ENCODE peak calls at places on chromosomes 2 and 18, in eight cellular contexts. One of them, this sample, is unnamed.
A peak's percentile ranks its signal among the peaks of the same experiment; 100 is the strongest.

GRCh38 chr2:17429130-17429529 is 89.1 kb downstream of the RAD51AP2 start:
- DNase-seq in testis: no peak
- DNase-seq in PC-3: no peak
- DNase-seq in brain microvascular endothelial cell: peak; percentile 39
- DNase-seq in neural progenitor cell: no peak
- DNase-seq in ovary: no peak
- DNase-seq in tibial nerve: no peak
- DNase-seq in HCT116: no peak
- DNase-seq in this sample: no peak

GRCh38 chr2:150806336-150806735 is 318.9 kb upstream of the RND3 start:
- DNase-seq in ovary: no peak
- DNase-seq in tibial nerve: no peak
- DNase-seq in neural progenitor cell: no peak
- DNase-seq in PC-3: no peak
- DNase-seq in HCT116: no peak
- DNase-seq in brain microvascular endothelial cell: peak; percentile 34
- DNase-seq in testis: no peak
- DNase-seq in this sample: no peak

GRCh38 chr18:59517446-59518171 is 158.5 kb upstream of the LMAN1 start:
- DNase-seq in tibial nerve: no peak
- DNase-seq in PC-3: peak; percentile 15
- DNase-seq in neural progenitor cell: peak; percentile 58
- DNase-seq in ovary: no peak
- DNase-seq in HCT116: no peak
- DNase-seq in brain microvascular endothelial cell: no peak
- DNase-seq in testis: peak; percentile 36
- DNase-seq in this sample: no peak

GRCh38 chr2:28322887-28323483 is 69.7 kb upstream of the FOSL2 start:
- DNase-seq in brain microvascular endothelial cell: peak; percentile 73
- DNase-seq in PC-3: no peak
- DNase-seq in ovary: no peak
- DNase-seq in HCT116: no peak
- DNase-seq in testis: no peak
- DNase-seq in tibial nerve: no peak
- DNase-seq in neural progenitor cell: no peak
- DNase-seq in this sample: no peak

GRCh38 chr2:102063948-102064678 is 72.4 kb downstream of the IL1R2 start:
- DNase-seq in PC-3: peak; percentile 90
- DNase-seq in tibial nerve: peak; percentile 85
- DNase-seq in HCT116: peak; percentile 33
- DNase-seq in brain microvascular endothelial cell: peak; percentile 98
- DNase-seq in ovary: peak; percentile 93
- DNase-seq in neural progenitor cell: peak; percentile 66
- DNase-seq in testis: peak; percentile 93
- DNase-seq in this sample: peak; percentile 96

GRCh38 chr2:17069564-17069963 is 403.9 kb upstream of the CYRIA start:
- DNase-seq in tibial nerve: no peak
- DNase-seq in HCT116: no peak
- DNase-seq in neural progenitor cell: no peak
- DNase-seq in ovary: no peak
- DNase-seq in PC-3: no peak
- DNase-seq in testis: no peak
- DNase-seq in brain microvascular endothelial cell: no peak
- DNase-seq in this sample: no peak

GRCh38 chr2:170770008-170770303 is 222 bp upstream of the ERICH2 start:
- DNase-seq in HCT116: no peak
- DNase-seq in ovary: no peak
- DNase-seq in brain microvascular endothelial cell: no peak
- DNase-seq in neural progenitor cell: no peak
- DNase-seq in PC-3: no peak
- DNase-seq in tibial nerve: no peak
- DNase-seq in testis: no peak
- DNase-seq in this sample: no peak

GRCh38 chr2:117771969-117772630 is 42.4 kb upstream of the DDX18 start:
- DNase-seq in brain microvascular endothelial cell: no peak
- DNase-seq in testis: no peak
- DNase-seq in HCT116: peak; percentile 23
- DNase-seq in neural progenitor cell: peak; percentile 45
- DNase-seq in PC-3: peak; percentile 64
- DNase-seq in tibial nerve: no peak
- DNase-seq in ovary: no peak
- DNase-seq in this sample: no peak

GRCh38 chr2:41920812-41921211 is 127.0 kb upstream of the PKDCC start:
- DNase-seq in ovary: no peak
- DNase-seq in HCT116: no peak
- DNase-seq in tibial nerve: no peak
- DNase-seq in neural progenitor cell: no peak
- DNase-seq in brain microvascular endothelial cell: no peak
- DNase-seq in testis: no peak
- DNase-seq in PC-3: peak; percentile 69
- DNase-seq in this sample: no peak

GRCh38 chr2:190846746-190847145 is 33.9 kb upstream of the GLS start:
- DNase-seq in ovary: no peak
- DNase-seq in brain microvascular endothelial cell: no peak
- DNase-seq in PC-3: peak; percentile 83
- DNase-seq in tibial nerve: no peak
- DNase-seq in testis: no peak
- DNase-seq in neural progenitor cell: no peak
- DNase-seq in HCT116: no peak
- DNase-seq in this sample: no peak

GRCh38 chr2:134558208-134558890 is 160.5 kb downstream of the TMEM163 start:
- DNase-seq in testis: no peak
- DNase-seq in brain microvascular endothelial cell: no peak
- DNase-seq in PC-3: no peak
- DNase-seq in ovary: no peak
- DNase-seq in tibial nerve: no peak
- DNase-seq in HCT116: no peak
- DNase-seq in neural progenitor cell: no peak
- DNase-seq in this sample: no peak

GRCh38 chr2:3348771-3349170 is 28.8 kb downstream of the EIPR1 start:
- DNase-seq in neural progenitor cell: no peak
- DNase-seq in HCT116: no peak
- DNase-seq in ovary: no peak
- DNase-seq in PC-3: no peak
- DNase-seq in testis: peak; percentile 36
- DNase-seq in tibial nerve: no peak
- DNase-seq in brain microvascular endothelial cell: no peak
- DNase-seq in this sample: no peak

GRCh38 chr2:8926356-8926755 is 77.1 kb downstream of the MBOAT2 start:
- DNase-seq in neural progenitor cell: no peak
- DNase-seq in ovary: no peak
- DNase-seq in HCT116: no peak
- DNase-seq in PC-3: no peak
- DNase-seq in testis: no peak
- DNase-seq in brain microvascular endothelial cell: no peak
- DNase-seq in tibial nerve: no peak
- DNase-seq in this sample: no peak

GRCh38 chr2:105734762-105735538 is 9.8 kb upstream of the NCK2 start:
- DNase-seq in brain microvascular endothelial cell: peak; percentile 32
- DNase-seq in HCT116: no peak
- DNase-seq in neural progenitor cell: no peak
- DNase-seq in ovary: no peak
- DNase-seq in tibial nerve: no peak
- DNase-seq in PC-3: peak; percentile 80
- DNase-seq in testis: no peak
- DNase-seq in this sample: no peak

GRCh38 chr18:7447629-7448028 is 119.5 kb upstream of the PTPRM start:
- DNase-seq in HCT116: no peak
- DNase-seq in tibial nerve: no peak
- DNase-seq in testis: no peak
- DNase-seq in PC-3: peak; percentile 24
- DNase-seq in brain microvascular endothelial cell: peak; percentile 15
- DNase-seq in ovary: no peak
- DNase-seq in neural progenitor cell: no peak
- DNase-seq in this sample: no peak

GRCh38 chr2:191791953-191792560 is 54.8 kb downstream of the CAVIN2 start:
- DNase-seq in tibial nerve: no peak
- DNase-seq in testis: no peak
- DNase-seq in neural progenitor cell: no peak
- DNase-seq in HCT116: no peak
- DNase-seq in ovary: no peak
- DNase-seq in brain microvascular endothelial cell: no peak
- DNase-seq in PC-3: no peak
- DNase-seq in this sample: no peak

GRCh38 chr2:241188386-241189092 is at the start of gene ANO7:
- DNase-seq in PC-3: peak; percentile 5
- DNase-seq in brain microvascular endothelial cell: no peak
- DNase-seq in tibial nerve: no peak
- DNase-seq in HCT116: no peak
- DNase-seq in testis: no peak
- DNase-seq in ovary: no peak
- DNase-seq in neural progenitor cell: no peak
- DNase-seq in this sample: no peak

GRCh38 chr2:108852375-108852774 is 65.8 kb downstream of the CCDC138 start:
- DNase-seq in PC-3: no peak
- DNase-seq in brain microvascular endothelial cell: no peak
- DNase-seq in ovary: no peak
- DNase-seq in tibial nerve: no peak
- DNase-seq in HCT116: no peak
- DNase-seq in neural progenitor cell: no peak
- DNase-seq in testis: no peak
- DNase-seq in this sample: no peak

GRCh38 chr2:108853421-108853820 is 66.8 kb downstream of the CCDC138 start:
- DNase-seq in tibial nerve: no peak
- DNase-seq in ovary: no peak
- DNase-seq in neural progenitor cell: no peak
- DNase-seq in testis: no peak
- DNase-seq in PC-3: no peak
- DNase-seq in HCT116: no peak
- DNase-seq in brain microvascular endothelial cell: peak; percentile 74
- DNase-seq in this sample: no peak

GRCh38 chr2:108858894-108859293 is 72.3 kb downstream of the CCDC138 start:
- DNase-seq in HCT116: no peak
- DNase-seq in tibial nerve: no peak
- DNase-seq in ovary: no peak
- DNase-seq in PC-3: peak; percentile 57
- DNase-seq in neural progenitor cell: no peak
- DNase-seq in brain microvascular endothelial cell: peak; percentile 15
- DNase-seq in testis: no peak
- DNase-seq in this sample: no peak

GRCh38 chr2:108854484-108854883 is 67.9 kb downstream of the CCDC138 start:
- DNase-seq in brain microvascular endothelial cell: no peak
- DNase-seq in ovary: no peak
- DNase-seq in testis: no peak
- DNase-seq in PC-3: no peak
- DNase-seq in neural progenitor cell: no peak
- DNase-seq in HCT116: no peak
- DNase-seq in tibial nerve: no peak
- DNase-seq in this sample: no peak

GRCh38 chr2:108855194-108855593 is 68.6 kb downstream of the CCDC138 start:
- DNase-seq in neural progenitor cell: no peak
- DNase-seq in tibial nerve: no peak
- DNase-seq in brain microvascular endothelial cell: no peak
- DNase-seq in HCT116: no peak
- DNase-seq in PC-3: peak; percentile 56
- DNase-seq in testis: no peak
- DNase-seq in ovary: no peak
- DNase-seq in this sample: no peak
- TF ChIP-seq CTCF in neural progenitor cell: peak; percentile 31
- TF ChIP-seq CTCF in tibial nerve: no peak
- TF ChIP-seq CTCF in brain microvascular endothelial cell: no peak
- TF ChIP-seq CTCF in HCT116: no peak
- TF ChIP-seq CTCF in PC-3: peak; percentile 71
- TF ChIP-seq CTCF in testis: no peak
- TF ChIP-seq CTCF in ovary: no peak
- TF ChIP-seq CTCF in this sample: no peak

DNA sequence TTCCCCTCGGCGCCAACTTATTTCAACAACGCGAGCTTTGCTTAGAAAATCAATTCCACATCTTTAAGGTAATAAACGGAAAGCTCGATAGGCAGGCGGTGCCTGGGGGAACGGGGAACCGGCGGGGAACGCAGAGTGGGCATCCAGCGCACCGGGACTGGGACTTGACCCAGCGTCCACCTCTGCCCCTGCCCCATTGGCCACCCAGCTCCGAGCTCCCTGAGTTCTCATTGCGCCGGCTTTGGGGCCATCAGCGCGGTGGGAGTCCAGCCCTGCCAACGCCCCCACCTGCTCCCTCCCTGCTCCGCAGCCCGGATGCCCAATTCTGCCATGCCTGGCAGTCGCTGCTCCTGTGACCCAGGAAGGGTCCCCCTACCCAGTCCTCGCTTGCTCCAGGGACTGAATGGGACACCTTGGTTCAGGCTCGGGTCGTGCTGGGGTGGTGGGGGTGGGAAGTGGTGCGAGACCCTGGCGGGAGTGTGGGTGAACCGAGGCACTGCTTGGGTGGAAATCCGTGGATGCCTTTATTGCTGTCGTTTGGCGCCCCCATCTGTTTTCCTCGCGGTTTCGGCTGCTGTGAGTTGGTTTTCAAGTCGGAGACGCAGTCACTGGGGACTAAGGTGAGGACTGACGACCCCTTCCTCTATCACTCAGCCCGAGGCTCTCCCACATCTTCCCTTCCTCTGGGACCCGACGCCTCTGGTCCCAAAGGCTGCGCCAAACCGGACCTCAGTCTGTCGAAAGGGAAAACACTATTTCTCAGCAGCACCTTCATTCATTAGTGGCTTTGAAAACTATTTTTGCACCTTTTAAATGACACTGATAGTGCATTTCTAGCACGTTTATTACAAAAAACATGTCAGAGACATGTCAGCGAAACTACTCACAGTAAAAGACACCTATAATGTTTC is 2.4 kb upstream of the EVX2 start:
- DNase-seq in neural progenitor cell: peak; percentile 78
- DNase-seq in ovary: no peak
- DNase-seq in testis: peak; percentile 78
- DNase-seq in brain microvascular endothelial cell: no peak
- DNase-seq in tibial nerve: peak; percentile 45
- DNase-seq in HCT116: peak; percentile 13
- DNase-seq in PC-3: peak; percentile 49
- DNase-seq in this sample: no peak
- TF ChIP-seq CTCF in neural progenitor cell: peak; percentile 75
- TF ChIP-seq CTCF in ovary: no peak
- TF ChIP-seq CTCF in testis: no peak
- TF ChIP-seq CTCF in brain microvascular endothelial cell: peak; percentile 64
- TF ChIP-seq CTCF in tibial nerve: peak; percentile 19
- TF ChIP-seq CTCF in HCT116: peak; percentile 37
- TF ChIP-seq CTCF in PC-3: peak; percentile 83
- TF ChIP-seq CTCF in this sample: peak; percentile 42

GRCh38 chr2:98936133-98936916 is at the start of gene CRACDL:
- DNase-seq in testis: peak; percentile 46
- DNase-seq in HCT116: no peak
- DNase-seq in brain microvascular endothelial cell: no peak
- DNase-seq in neural progenitor cell: peak; percentile 83
- DNase-seq in ovary: no peak
- DNase-seq in tibial nerve: no peak
- DNase-seq in PC-3: peak; percentile 32
- DNase-seq in this sample: no peak
- TF ChIP-seq CTCF in testis: no peak
- TF ChIP-seq CTCF in HCT116: peak; percentile 33
- TF ChIP-seq CTCF in brain microvascular endothelial cell: no peak
- TF ChIP-seq CTCF in neural progenitor cell: peak; percentile 35
- TF ChIP-seq CTCF in ovary: no peak
- TF ChIP-seq CTCF in tibial nerve: no peak
- TF ChIP-seq CTCF in PC-3: peak; percentile 16
- TF ChIP-seq CTCF in this sample: no peak

DNA sequence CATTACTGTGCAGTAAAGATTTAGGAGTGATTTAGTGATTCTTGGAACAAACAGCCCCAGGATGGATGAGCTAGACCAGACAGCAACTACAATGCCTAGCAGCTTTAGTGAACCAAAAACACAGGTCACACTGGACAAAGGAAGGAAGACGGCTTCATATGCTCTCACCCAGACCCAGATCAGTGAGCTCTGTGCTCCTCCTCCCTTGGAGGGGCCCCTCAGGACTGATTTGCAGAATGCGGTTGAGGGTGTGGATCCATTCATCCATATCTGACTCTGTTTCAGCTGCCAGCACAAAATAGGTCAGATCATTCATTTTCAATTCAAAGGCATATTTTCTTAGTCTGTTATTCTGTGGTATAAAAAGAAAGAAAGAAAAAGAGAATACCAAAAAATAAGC is 159.7 kb upstream of the CCDC195 start:
- DNase-seq in tibial nerve: no peak
- DNase-seq in testis: no peak
- DNase-seq in HCT116: no peak
- DNase-seq in PC-3: no peak
- DNase-seq in brain microvascular endothelial cell: no peak
- DNase-seq in neural progenitor cell: no peak
- DNase-seq in ovary: no peak
- DNase-seq in this sample: no peak
- TF ChIP-seq CTCF in tibial nerve: no peak
- TF ChIP-seq CTCF in testis: no peak
- TF ChIP-seq CTCF in HCT116: no peak
- TF ChIP-seq CTCF in PC-3: no peak
- TF ChIP-seq CTCF in brain microvascular endothelial cell: no peak
- TF ChIP-seq CTCF in neural progenitor cell: no peak
- TF ChIP-seq CTCF in ovary: no peak
- TF ChIP-seq CTCF in this sample: no peak

This sample was measured in tibial artery.